ENCODE peak calls at places on chromosomes 2 and 18, in nine cellular contexts. V is IMR-90, A is psoas muscle, T is omental fat pad, Z is BE2C, M is BJ, L is WTC11, S is fibroblast of pulmonary artery, Y is NB4. X is an unnamed sample.
A peak's percentile ranks its signal among the peaks of the same experiment; 100 is the strongest.

GRCh38 chr2:158487419-158487818 is 30.7 kb downstream of the PKP4 start:
- DNase-seq in V (peak; percentile 85), A (no peak), T (no peak), Z (no peak), M (no peak), L (no peak), S (peak; percentile 82), Y (no peak), X (no peak)

GRCh38 chr2:26768759-26769500 is 4.8 kb downstream of the SLC35F6 start:
- DNase-seq in V (no peak), A (peak; percentile 82), T (peak; percentile 46), Z (no peak), M (no peak), L (no peak), S (peak; percentile 58), Y (peak; percentile 97), X (no peak)

GRCh38 chr18:7458873-7459272 is 108.2 kb upstream of the PTPRM start:
- DNase-seq in V (no peak), A (no peak), T (no peak), Z (no peak), M (no peak), L (no peak), S (no peak), Y (no peak), X (no peak)

GRCh38 chr2:58973831-58974281 is 732.7 kb upstream of the FANCL start:
- DNase-seq in V (no peak), A (no peak), T (no peak), Z (peak; percentile 69), M (no peak), L (peak; percentile 65), S (no peak), Y (no peak), X (peak; percentile 12)

GRCh38 chr18:77700051-77700450 is 450.4 kb downstream of the GALR1 start:
- DNase-seq in V (no peak), A (no peak), T (no peak), Z (no peak), M (no peak), L (no peak), S (no peak), Y (no peak), X (no peak)

GRCh38 chr2:109611467-109612095 is 2.2 kb downstream of the SEPTIN10 start:
- DNase-seq in V (peak; percentile 96), A (no peak), T (no peak), Z (no peak), M (peak; percentile 37), L (no peak), S (peak; percentile 80), Y (peak; percentile 23), X (no peak)

GRCh38 chr18:79517322-79517721 is 121.6 kb downstream of the NFATC1 start:
- DNase-seq in V (no peak), A (no peak), T (no peak), Z (no peak), M (no peak), L (no peak), S (no peak), Y (no peak), X (no peak)

GRCh38 chr2:160356485-160356884 is 137.1 kb downstream of the RBMS1 start:
- DNase-seq in V (no peak), A (no peak), T (no peak), Z (no peak), M (no peak), L (no peak), S (no peak), Y (peak; percentile 34), X (no peak)

GRCh38 chr2:219398721-219399333 is 11.1 kb upstream of the DNPEP start:
- DNase-seq in V (peak; percentile 68), A (no peak), T (no peak), Z (no peak), M (no peak), L (no peak), S (no peak), Y (no peak), X (no peak)

GRCh38 chr2:10169053-10169578 is 46.6 kb downstream of the RRM2 start:
- DNase-seq in V (no peak), A (no peak), T (no peak), Z (no peak), M (no peak), L (no peak), S (no peak), Y (no peak), X (no peak)

GRCh38 chr2:207504513-207505171 is 25.1 kb upstream of the CREB1 start:
- DNase-seq in V (peak; percentile 70), A (no peak), T (no peak), Z (no peak), M (no peak), L (peak; percentile 29), S (peak; percentile 69), Y (no peak), X (peak; percentile 14)

GRCh38 chr2:144518744-144519596 is 949 bp downstream of the ZEB2 start:
- DNase-seq in V (no peak), A (no peak), T (no peak), Z (no peak), M (no peak), L (no peak), S (no peak), Y (peak; percentile 57), X (no peak)

GRCh38 chr2:62054029-62054791 is 141.7 kb upstream of the B3GNT2 start:
- DNase-seq in V (no peak), A (no peak), T (no peak), Z (no peak), M (no peak), L (no peak), S (no peak), Y (no peak), X (no peak)

GRCh38 chr2:3586220-3586619 is 8.7 kb upstream of the COLEC11 start:
- DNase-seq in V (no peak), A (no peak), T (no peak), Z (no peak), M (no peak), L (no peak), S (no peak), Y (no peak), X (no peak)

GRCh38 chr2:202035089-202035940 is 1.7 kb downstream of the FZD7 start:
- DNase-seq in V (peak; percentile 87), A (peak; percentile 69), T (no peak), Z (no peak), M (no peak), L (peak; percentile 62), S (peak; percentile 56), Y (no peak), X (peak; percentile 76)

DNA sequence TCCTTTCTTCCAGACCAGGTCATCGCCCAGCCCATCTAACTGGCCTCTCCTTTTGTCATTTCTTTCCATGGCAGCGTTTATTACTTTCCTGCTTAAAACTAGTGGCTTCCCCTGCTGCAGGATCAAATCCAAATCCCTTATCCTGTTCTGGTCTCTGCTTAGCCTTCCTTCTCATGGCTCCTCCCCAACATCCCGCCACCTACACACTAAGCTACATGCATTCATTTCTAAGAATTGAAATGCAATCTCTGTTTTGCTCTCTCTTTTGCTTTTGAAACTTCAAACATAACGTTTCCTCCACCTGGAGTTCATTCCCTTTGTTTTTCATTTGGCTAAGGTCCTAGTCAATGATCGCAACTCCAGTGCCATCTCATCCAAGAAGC is 18.0 kb upstream of the DPP4 start:
- DNase-seq in V (no peak), A (no peak), T (no peak), Z (no peak), M (no peak), L (no peak), S (peak; percentile 51), Y (no peak), X (no peak)
- TF ChIP-seq CTCF in V (no peak), A (no peak), T (no peak), Z (no peak), M (no peak), L (no peak), S (no peak), Y (no peak), X (no peak)

GRCh38 chr2:175837046-175837445 is 165.0 kb downstream of the LNPK start:
- DNase-seq in V (peak; percentile 95), A (peak; percentile 16), T (no peak), Z (no peak), M (peak; percentile 65), L (no peak), S (peak; percentile 68), Y (peak; percentile 25), X (no peak)

GRCh38 chr2:175836361-175836760 is 165.7 kb downstream of the LNPK start:
- DNase-seq in V (no peak), A (no peak), T (no peak), Z (no peak), M (no peak), L (no peak), S (no peak), Y (no peak), X (no peak)

GRCh38 chr2:175838979-175839378 is 163.1 kb downstream of the LNPK start:
- DNase-seq in V (no peak), A (no peak), T (no peak), Z (no peak), M (no peak), L (no peak), S (no peak), Y (no peak), X (no peak)

GRCh38 chr2:175844169-175844568 is 157.9 kb downstream of the LNPK start:
- DNase-seq in V (peak; percentile 78), A (no peak), T (no peak), Z (no peak), M (no peak), L (no peak), S (peak; percentile 53), Y (no peak), X (no peak)

DNA sequence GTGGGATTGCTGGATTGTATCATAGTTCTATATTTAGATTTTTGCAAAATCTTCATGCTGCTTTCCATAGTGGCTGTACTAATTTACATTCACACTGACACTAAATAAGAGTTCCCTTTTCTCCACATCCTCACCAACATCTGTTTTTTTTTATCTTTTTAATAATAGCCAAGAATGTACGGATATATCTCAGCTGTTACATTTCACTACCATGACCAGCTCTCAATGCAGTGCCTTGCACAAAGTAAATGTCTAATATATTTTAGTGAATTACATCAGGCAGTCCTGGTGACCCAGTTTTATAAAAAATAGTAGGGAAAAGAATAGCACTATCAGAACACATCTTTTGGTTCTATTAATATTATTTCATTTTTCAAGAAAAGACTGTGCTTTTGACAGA is 161.8 kb downstream of the LNPK start:
- DNase-seq in V (no peak), A (no peak), T (no peak), Z (no peak), M (no peak), L (no peak), S (no peak), Y (no peak), X (no peak)
- TF ChIP-seq CTCF in V (no peak), A (no peak), T (no peak), Z (no peak), M (no peak), L (no peak), S (no peak), Y (no peak), X (no peak)

DNA sequence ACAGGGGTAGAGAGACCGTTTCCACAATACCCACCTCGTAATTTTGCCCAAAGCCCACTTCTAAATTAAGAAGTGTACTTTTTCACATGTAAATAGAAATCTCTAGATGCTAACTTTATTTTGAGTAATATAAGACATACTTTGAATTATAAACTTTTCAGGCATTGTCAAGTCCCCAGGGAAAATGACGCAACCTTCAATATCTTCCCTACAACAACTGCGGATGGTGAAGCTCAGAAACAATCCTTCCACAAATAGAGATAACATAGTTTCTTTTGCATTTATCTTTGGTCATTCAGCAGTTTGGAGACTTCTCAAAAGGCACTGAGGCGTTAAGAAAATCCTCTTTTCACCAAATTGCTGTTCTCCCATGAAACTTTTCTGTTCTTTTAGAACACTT is 118.5 kb upstream of the DNAJC10 start:
- DNase-seq in V (no peak), A (no peak), T (no peak), Z (no peak), M (no peak), L (no peak), S (peak; percentile 78), Y (peak; percentile 9), X (no peak)
- TF ChIP-seq CTCF in V (no peak), A (no peak), T (no peak), Z (no peak), M (no peak), L (no peak), S (no peak), Y (no peak), X (no peak)

GRCh38 chr18:1585881-1586488 is 681.3 kb downstream of the ADCYAP1 start:
- DNase-seq in V (peak; percentile 3), A (no peak), T (no peak), Z (no peak), M (peak; percentile 0), L (no peak), S (peak; percentile 62), Y (peak; percentile 45), X (peak; percentile 10)
- TF ChIP-seq CTCF in V (peak; percentile 34), A (peak; percentile 33), T (no peak), Z (peak; percentile 36), M (peak; percentile 42), L (no peak), S (peak; percentile 53), Y (peak; percentile 17), X (peak; percentile 51)

X was measured in nephron progenitor cell.